ENCODE peak calls at places on chromosomes 3 and 15, in nine cellular contexts. Z, V, O, E, I, W, J, R and S are unnamed samples. For H3K4me1, the result is how much of the 10 kb centered on the place peaks cover.

GRCh38 chr3:152646004-152646403 is 188.9 kb upstream of the P2RY1 start:
- DNase-seq in Z (no peak), V (no peak), O (no peak), E (no peak), I (no peak), W (no peak), J (no peak), R (no peak), S (no peak)

GRCh38 chr15:61575597-61575996 is 346.5 kb upstream of the RORA start:
- DNase-seq in Z (no peak), V (no peak), O (no peak), E (no peak), I (no peak), W (no peak), J (no peak), R (no peak), S (no peak)

GRCh38 chr3:126417461-126418255 is 22.9 kb downstream of the CFAP100 start:
- DNase-seq in Z (no peak), V (no peak), O (no peak), E (no peak), I (peak), W (no peak), J (no peak), R (no peak), S (no peak)

GRCh38 chr15:57727031-57727430 is 20.5 kb downstream of the POLR2M start:
- DNase-seq in Z (no peak), V (no peak), O (no peak), E (no peak), I (no peak), W (no peak), J (no peak), R (no peak), S (no peak)

GRCh38 chr3:131544557-131544956 is 41.8 kb upstream of the MRPL3 start:
- DNase-seq in Z (no peak), V (no peak), O (no peak), E (no peak), I (no peak), W (no peak), J (no peak), R (no peak), S (no peak)

GRCh38 chr3:10524799-10525301 is 19.5 kb upstream of the ATP2B2 start:
- DNase-seq in Z (no peak), V (no peak), O (no peak), E (peak), I (peak), W (peak), J (no peak), R (no peak), S (no peak)

GRCh38 chr15:98666441-98666840 is 18.1 kb downstream of the IGF1R start:
- DNase-seq in Z (no peak), V (no peak), O (no peak), E (no peak), I (no peak), W (no peak), J (no peak), R (no peak), S (no peak)

GRCh38 chr3:164004205-164004604 is 1074.1 kb downstream of the SI start:
- DNase-seq in Z (no peak), V (no peak), O (no peak), E (no peak), I (no peak), W (peak), J (no peak), R (no peak), S (no peak)

GRCh38 chr3:168976969-168977368 is 686.5 kb downstream of the MECOM start:
- DNase-seq in Z (no peak), V (no peak), O (no peak), E (no peak), I (no peak), W (no peak), J (no peak), R (no peak), S (no peak)

GRCh38 chr15:80861776-80862175 is 82.6 kb downstream of the CEMIP start:
- DNase-seq in Z (no peak), V (no peak), O (no peak), E (no peak), I (no peak), W (no peak), J (no peak), R (no peak), S (no peak)

GRCh38 chr3:177694316-177694715 is 497.0 kb upstream of the TBL1XR1 start:
- DNase-seq in Z (no peak), V (no peak), O (no peak), E (no peak), I (no peak), W (no peak), J (no peak), R (peak), S (no peak)

GRCh38 chr3:42780398-42780797 is 7.3 kb upstream of the CCDC13 start:
- DNase-seq in Z (no peak), V (no peak), O (no peak), E (no peak), I (no peak), W (no peak), J (no peak), R (no peak), S (no peak)

GRCh38 chr15:57133127-57133968 is 214.9 kb downstream of the TCF12 start:
- DNase-seq in Z (no peak), V (peak), O (no peak), E (no peak), I (no peak), W (no peak), J (no peak), R (no peak), S (no peak)

GRCh38 chr15:70127288-70127746 is 29.6 kb upstream of the TLE3 start:
- DNase-seq in Z (peak), V (no peak), O (peak), E (no peak), I (peak), W (no peak), J (no peak), R (no peak), S (peak)

DNA sequence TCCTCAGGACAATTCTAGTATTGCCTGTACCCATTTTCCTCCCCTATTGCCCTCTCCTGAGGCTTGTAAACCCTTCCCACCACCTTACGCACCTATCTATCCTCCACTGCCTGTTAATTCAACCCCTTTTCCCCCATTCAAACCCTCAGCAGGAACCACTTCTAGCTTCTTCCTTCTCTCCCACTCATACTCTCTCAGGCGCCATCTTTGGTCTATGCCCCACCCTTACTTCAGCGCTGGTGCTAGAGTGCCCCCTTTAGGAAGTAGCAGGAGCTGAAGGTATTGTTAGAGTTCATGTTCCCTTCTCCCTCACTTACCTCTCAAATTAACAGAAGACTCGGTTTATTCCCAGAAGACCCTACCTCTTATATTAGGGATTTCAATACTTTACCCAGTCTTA is 121.8 kb upstream of the NLGN1 start:
- DNase-seq in Z (no peak), V (no peak), O (no peak), E (no peak), I (no peak), W (peak), J (no peak), R (peak), S (no peak)
- TF ChIP-seq CTCF in Z (no peak), V (no peak), O (peak), E (no peak), I (no peak), W (peak), J (no peak), R (peak), S (no peak)

DNA sequence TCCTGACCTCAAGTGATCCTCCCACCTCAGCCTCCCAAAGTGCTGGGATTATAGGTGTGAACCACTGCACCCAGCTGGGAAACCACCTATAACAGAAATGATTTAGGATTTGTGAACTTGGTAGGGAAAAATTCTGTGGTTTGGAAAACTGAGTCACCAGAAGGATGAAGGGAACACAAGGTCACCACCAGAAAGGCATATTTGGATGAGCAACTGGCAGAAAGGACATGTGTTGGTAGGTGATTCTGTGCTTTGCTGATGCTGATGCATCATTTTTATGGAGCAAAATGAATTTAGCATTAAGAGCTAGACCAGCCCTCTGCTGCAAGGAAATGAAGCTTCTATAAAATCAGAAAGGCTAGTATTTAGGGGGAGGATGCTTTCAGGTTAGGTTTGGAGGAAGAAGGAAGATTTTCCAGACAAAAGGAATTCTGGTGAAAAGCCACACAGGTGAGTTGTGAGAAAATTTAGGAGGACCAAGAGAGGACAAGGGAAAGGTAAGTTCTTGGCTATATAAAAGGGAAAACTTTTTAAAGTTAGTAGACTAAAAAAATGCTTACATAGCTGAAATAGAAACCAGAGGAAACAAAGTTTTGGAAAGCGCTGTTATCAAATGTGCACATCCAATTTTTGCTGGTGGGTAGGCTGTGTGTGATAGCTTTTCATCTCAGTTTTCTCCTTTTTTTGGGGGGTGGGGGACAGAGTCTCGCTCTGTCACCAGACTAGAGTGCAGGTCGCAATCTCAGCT is 3.6 kb downstream of the PXK start:
- DNase-seq in Z (no peak), V (no peak), O (no peak), E (no peak), I (no peak), W (no peak), J (no peak), R (no peak), S (peak)
- H3K4me1 ChIP-seq in Z (under half), V (under half), O (under half), E (under half), I (under half), W (under half), J (under half), R (half or more), S (under half)

DNA sequence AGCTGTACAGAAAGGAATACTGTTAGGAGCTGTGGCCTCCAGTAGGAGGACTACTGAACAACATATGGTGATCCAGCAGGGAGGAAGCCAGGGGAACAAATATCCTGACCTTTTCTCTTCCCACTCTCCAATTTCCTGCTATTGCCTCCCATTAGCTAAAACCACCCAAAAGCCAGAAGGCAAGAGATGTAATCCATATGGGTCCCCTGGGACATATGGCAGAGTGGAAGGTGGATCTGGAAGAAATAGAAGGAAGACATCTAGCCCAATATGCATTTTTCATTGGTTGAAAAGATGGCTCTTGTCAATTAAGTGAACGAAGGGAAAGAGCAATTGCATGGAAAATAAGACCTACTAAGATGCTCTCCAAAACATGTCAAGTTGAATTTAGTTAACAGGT is 167.2 kb downstream of the CNTN3 start:
- DNase-seq in Z (no peak), V (no peak), O (no peak), E (no peak), I (no peak), W (no peak), J (no peak), R (no peak), S (no peak)
- TF ChIP-seq CTCF in Z (no peak), V (no peak), O (no peak), E (no peak), I (no peak), W (no peak), J (no peak), R (no peak), S (no peak)

GRCh38 chr3:66719796-66720195 is 219.0 kb upstream of the LRIG1 start:
- DNase-seq in Z (no peak), V (no peak), O (no peak), E (no peak), I (no peak), W (no peak), J (no peak), R (no peak), S (no peak)
- H3K4me1 ChIP-seq in Z (under half), V (under half), O (under half), E (under half), I (under half), W (under half), J (under half), R (under half), S (under half)

GRCh38 chr3:183880121-183880520 is 4.6 kb downstream of the PARL start:
- DNase-seq in Z (no peak), V (no peak), O (no peak), E (no peak), I (no peak), W (no peak), J (no peak), R (no peak), S (no peak)
- TF ChIP-seq CTCF in Z (no peak), V (no peak), O (no peak), E (no peak), I (no peak), W (no peak), J (no peak), R (no peak), S (no peak)

DNA sequence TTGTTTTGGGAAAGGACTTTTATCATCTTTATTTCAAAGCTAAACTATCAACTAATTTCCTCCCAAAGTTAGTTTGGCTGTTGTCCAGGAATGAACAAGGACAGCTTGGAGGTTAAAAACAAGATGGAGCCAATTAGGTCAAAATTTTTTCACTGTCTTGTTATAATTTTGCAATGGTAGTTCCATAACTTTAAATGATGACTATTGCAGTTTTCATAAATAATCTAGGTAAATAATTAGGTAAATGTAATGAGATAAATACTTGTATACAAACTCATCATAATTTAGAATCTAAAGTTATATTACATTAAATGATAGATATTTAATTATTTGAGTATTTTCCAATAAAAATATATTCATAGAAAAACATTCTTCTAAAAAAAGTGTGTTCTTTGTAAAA is 68.3 kb upstream of the DAZL start:
- DNase-seq in Z (no peak), V (no peak), O (no peak), E (no peak), I (no peak), W (no peak), J (no peak), R (no peak), S (no peak)
- H3K4me1 ChIP-seq in Z (under half), V (under half), O (under half), E (under half), I (under half), W (under half), J (under half), R (under half), S (under half)

GRCh38 chr15:63564093-63564492 is 33.1 kb upstream of the FBXL22 start:
- DNase-seq in Z (no peak), V (no peak), O (no peak), E (no peak), I (no peak), W (no peak), J (no peak), R (no peak), S (no peak)

GRCh38 chr15:63560741-63561448 is 36.3 kb upstream of the FBXL22 start:
- DNase-seq in Z (no peak), V (no peak), O (no peak), E (no peak), I (no peak), W (no peak), J (no peak), R (no peak), S (no peak)

GRCh38 chr15:63565784-63566183 is 31.4 kb upstream of the FBXL22 start:
- DNase-seq in Z (no peak), V (no peak), O (no peak), E (no peak), I (no peak), W (no peak), J (no peak), R (no peak), S (no peak)
- TF ChIP-seq CTCF in Z (no peak), V (no peak), O (no peak), E (no peak), I (no peak), W (no peak), J (no peak), R (no peak), S (no peak)

GRCh38 chr3:149150436-149150835 is 21.0 kb downstream of the HPS3 start:
- DNase-seq in Z (no peak), V (no peak), O (no peak), E (no peak), I (no peak), W (no peak), J (no peak), R (no peak), S (no peak)
- H3K4me1 ChIP-seq in Z (under half), V (under half), O (under half), E (under half), I (under half), W (under half), J (under half), R (under half), S (under half)

GRCh38 chr3:100087203-100087602 is 27.1 kb downstream of the FILIP1L start:
- DNase-seq in Z (no peak), V (no peak), O (no peak), E (no peak), I (no peak), W (no peak), J (no peak), R (no peak), S (no peak)

GRCh38 chr3:100086401-100086800 is 27.9 kb downstream of the FILIP1L start:
- DNase-seq in Z (no peak), V (no peak), O (no peak), E (no peak), I (no peak), W (no peak), J (no peak), R (no peak), S (no peak)

GRCh38 chr3:100088735-100089368 is 25.4 kb downstream of the FILIP1L start:
- DNase-seq in Z (no peak), V (no peak), O (no peak), E (no peak), I (no peak), W (no peak), J (no peak), R (no peak), S (no peak)

GRCh38 chr3:100090669-100091005 is 23.7 kb downstream of the FILIP1L start:
- DNase-seq in Z (no peak), V (no peak), O (no peak), E (no peak), I (no peak), W (no peak), J (no peak), R (no peak), S (no peak)

DNA sequence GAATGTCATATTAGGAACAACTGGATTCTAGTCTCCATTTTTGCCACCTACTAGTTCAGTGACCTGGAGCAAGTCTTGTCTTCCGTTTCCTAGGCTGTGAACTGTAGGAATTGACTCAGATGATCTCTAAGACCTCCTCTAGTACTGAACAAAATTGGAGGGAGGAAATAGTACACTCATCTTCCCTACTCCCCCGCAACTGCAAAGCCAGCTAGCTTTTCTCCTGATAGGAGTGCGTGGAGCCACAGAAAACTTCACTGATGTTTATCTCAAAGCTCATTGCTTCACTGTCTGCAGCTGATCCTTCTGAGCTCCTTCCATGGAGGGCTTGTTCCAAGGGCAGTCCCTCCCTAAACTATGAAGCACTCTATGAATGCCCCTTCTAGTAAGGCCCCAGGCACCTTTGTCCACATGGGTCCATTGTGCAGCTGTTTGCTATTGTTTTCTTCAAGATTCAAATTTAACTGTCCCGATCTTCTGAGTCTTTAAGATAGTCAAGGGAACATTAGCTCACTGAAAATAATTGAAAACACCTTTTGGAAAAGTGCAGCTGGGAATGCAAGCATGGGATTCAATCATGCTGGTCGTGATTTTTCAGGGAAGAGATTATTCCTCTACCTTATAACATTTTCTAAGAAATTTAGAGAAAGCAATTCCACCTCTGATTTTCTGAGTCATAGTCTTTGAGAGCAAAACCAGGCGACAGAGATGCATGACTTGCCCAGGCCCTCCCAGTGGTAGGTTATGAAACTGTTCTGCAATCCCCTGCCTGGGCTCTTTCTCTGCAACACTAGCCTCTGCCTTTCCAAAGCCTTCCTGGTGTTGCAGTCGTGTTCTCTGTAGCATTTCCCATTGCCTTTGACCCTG is 24.3 kb downstream of the FILIP1L start:
- DNase-seq in Z (no peak), V (peak), O (no peak), E (no peak), I (no peak), W (peak), J (peak), R (no peak), S (no peak)
- TF ChIP-seq CTCF in Z (no peak), V (peak), O (peak), E (peak), I (no peak), W (peak), J (peak), R (peak), S (peak)